ENCODE peak calls at places on chromosomes 6 and 20, in eight cellular contexts. One of them, this sample, is unnamed.
A peak's percentile ranks its signal among the peaks of the same experiment; 100 is the strongest.

GRCh38 chr6:13560651-13561044 is 13.8 kb upstream of the SIRT5 start:
- ATAC-seq in GM23338: peak; percentile 76
- ATAC-seq in K562: peak; percentile 78
- ATAC-seq in Panc1: no peak
- ATAC-seq in upper lobe of left lung: no peak
- ATAC-seq in GM12878: no peak
- ATAC-seq in HCT116: peak; percentile 68
- ATAC-seq in HepG2: no peak
- ATAC-seq in this sample: no peak

GRCh38 chr6:55820696-55821095 is 54.7 kb downstream of the BMP5 start:
- ATAC-seq in GM12878: no peak
- ATAC-seq in GM23338: no peak
- ATAC-seq in K562: no peak
- ATAC-seq in Panc1: no peak
- ATAC-seq in HepG2: no peak
- ATAC-seq in HCT116: no peak
- ATAC-seq in upper lobe of left lung: no peak
- ATAC-seq in this sample: peak; percentile 43

GRCh38 chr6:156890627-156891300 is 113.6 kb downstream of the ARID1B start:
- ATAC-seq in upper lobe of left lung: no peak
- ATAC-seq in HCT116: no peak
- ATAC-seq in Panc1: no peak
- ATAC-seq in GM12878: no peak
- ATAC-seq in GM23338: no peak
- ATAC-seq in HepG2: no peak
- ATAC-seq in K562: no peak
- ATAC-seq in this sample: no peak

GRCh38 chr20:45592574-45593189 is 13.6 kb upstream of the WFDC8 start:
- ATAC-seq in GM23338: peak; percentile 71
- ATAC-seq in HepG2: peak; percentile 96
- ATAC-seq in GM12878: peak; percentile 92
- ATAC-seq in Panc1: peak; percentile 83
- ATAC-seq in K562: peak; percentile 92
- ATAC-seq in upper lobe of left lung: no peak
- ATAC-seq in HCT116: peak; percentile 93
- ATAC-seq in this sample: no peak

GRCh38 chr6:13292774-13293173 is 35.6 kb downstream of the TBC1D7 start:
- ATAC-seq in HepG2: no peak
- ATAC-seq in K562: no peak
- ATAC-seq in GM23338: no peak
- ATAC-seq in Panc1: no peak
- ATAC-seq in upper lobe of left lung: no peak
- ATAC-seq in GM12878: no peak
- ATAC-seq in HCT116: no peak
- ATAC-seq in this sample: no peak

GRCh38 chr20:24672181-24672880 is 202.9 kb downstream of the SYNDIG1 start:
- ATAC-seq in K562: no peak
- ATAC-seq in HepG2: no peak
- ATAC-seq in GM23338: no peak
- ATAC-seq in HCT116: peak; percentile 41
- ATAC-seq in upper lobe of left lung: no peak
- ATAC-seq in GM12878: no peak
- ATAC-seq in Panc1: peak; percentile 52
- ATAC-seq in this sample: no peak

GRCh38 chr6:7073082-7073783 is 34.5 kb upstream of the RREB1 start:
- ATAC-seq in HepG2: no peak
- ATAC-seq in upper lobe of left lung: no peak
- ATAC-seq in Panc1: no peak
- ATAC-seq in HCT116: no peak
- ATAC-seq in GM23338: no peak
- ATAC-seq in K562: peak; percentile 20
- ATAC-seq in GM12878: no peak
- ATAC-seq in this sample: no peak

GRCh38 chr20:22410556-22411130 is 173.7 kb downstream of the FOXA2 start:
- ATAC-seq in K562: no peak
- ATAC-seq in HepG2: no peak
- ATAC-seq in upper lobe of left lung: no peak
- ATAC-seq in GM23338: no peak
- ATAC-seq in GM12878: no peak
- ATAC-seq in HCT116: no peak
- ATAC-seq in Panc1: no peak
- ATAC-seq in this sample: no peak

GRCh38 chr20:21225215-21225947 is 77.8 kb upstream of the XRN2 start:
- ATAC-seq in HCT116: no peak
- ATAC-seq in K562: no peak
- ATAC-seq in upper lobe of left lung: no peak
- ATAC-seq in GM23338: no peak
- ATAC-seq in GM12878: no peak
- ATAC-seq in HepG2: no peak
- ATAC-seq in Panc1: no peak
- ATAC-seq in this sample: no peak
- H3K4me3 ChIP-seq in HCT116: no peak overlapping the region
- H3K4me3 ChIP-seq in K562: no peak overlapping the region
- H3K4me3 ChIP-seq in upper lobe of left lung: no peak overlapping the region
- H3K4me3 ChIP-seq in GM23338: no peak overlapping the region
- H3K4me3 ChIP-seq in GM12878: no peak overlapping the region
- H3K4me3 ChIP-seq in HepG2: no peak overlapping the region
- H3K4me3 ChIP-seq in Panc1: no peak overlapping the region
- H3K4me3 ChIP-seq in this sample: no peak overlapping the region

DNA sequence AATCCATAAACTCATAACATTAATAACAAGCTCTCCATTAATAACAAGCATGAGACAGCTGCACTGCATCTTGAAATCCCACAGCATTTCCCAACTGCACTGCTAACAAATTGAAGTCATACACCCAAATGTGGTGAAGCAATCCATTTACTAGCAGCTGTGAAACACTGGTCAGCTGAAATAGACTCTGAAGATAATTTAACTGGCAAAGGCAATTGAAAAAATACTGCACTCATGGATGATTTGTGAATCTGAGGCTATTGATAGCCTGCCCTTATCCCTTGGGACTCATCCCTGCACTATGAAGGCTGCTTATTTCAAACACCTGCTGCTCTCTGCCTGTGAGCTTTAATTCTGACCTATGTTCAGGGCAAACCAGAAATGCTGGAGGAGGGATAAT is 49.1 kb upstream of the PLCB1 start:
- ATAC-seq in HCT116: no peak
- ATAC-seq in GM23338: no peak
- ATAC-seq in Panc1: no peak
- ATAC-seq in K562: no peak
- ATAC-seq in GM12878: no peak
- ATAC-seq in upper lobe of left lung: no peak
- ATAC-seq in HepG2: no peak
- ATAC-seq in this sample: peak; percentile 92
- TF ChIP-seq POLR2AphosphoS5 in HCT116: no peak
- TF ChIP-seq POLR2AphosphoS5 in GM23338: no peak
- TF ChIP-seq POLR2AphosphoS5 in Panc1: no peak
- TF ChIP-seq POLR2AphosphoS5 in K562: no peak
- TF ChIP-seq POLR2AphosphoS5 in GM12878: no peak
- TF ChIP-seq POLR2AphosphoS5 in upper lobe of left lung: no peak
- TF ChIP-seq POLR2AphosphoS5 in HepG2: no peak
- TF ChIP-seq POLR2AphosphoS5 in this sample: peak; percentile 85

GRCh38 chr6:42545226-42545773 is 18.5 kb upstream of the UBR2 start:
- ATAC-seq in upper lobe of left lung: no peak
- ATAC-seq in K562: no peak
- ATAC-seq in GM12878: no peak
- ATAC-seq in HCT116: no peak
- ATAC-seq in GM23338: no peak
- ATAC-seq in Panc1: no peak
- ATAC-seq in HepG2: no peak
- ATAC-seq in this sample: no peak
- H3K4me3 ChIP-seq in upper lobe of left lung: no peak overlapping the region
- H3K4me3 ChIP-seq in K562: no peak overlapping the region
- H3K4me3 ChIP-seq in GM12878: no peak overlapping the region
- H3K4me3 ChIP-seq in HCT116: no peak overlapping the region
- H3K4me3 ChIP-seq in GM23338: no peak overlapping the region
- H3K4me3 ChIP-seq in Panc1: no peak overlapping the region
- H3K4me3 ChIP-seq in HepG2: no peak overlapping the region
- H3K4me3 ChIP-seq in this sample: no peak overlapping the region

GRCh38 chr20:19936801-19937583 is 80.2 kb upstream of the NAA20 start:
- ATAC-seq in GM12878: peak; percentile 61
- ATAC-seq in upper lobe of left lung: no peak
- ATAC-seq in GM23338: peak; percentile 62
- ATAC-seq in Panc1: peak; percentile 30
- ATAC-seq in K562: no peak
- ATAC-seq in HCT116: no peak
- ATAC-seq in HepG2: peak; percentile 14
- ATAC-seq in this sample: peak; percentile 20
- TF ChIP-seq POLR2AphosphoS5 in GM12878: no peak
- TF ChIP-seq POLR2AphosphoS5 in upper lobe of left lung: peak; percentile 40
- TF ChIP-seq POLR2AphosphoS5 in GM23338: no peak
- TF ChIP-seq POLR2AphosphoS5 in Panc1: no peak
- TF ChIP-seq POLR2AphosphoS5 in K562: no peak
- TF ChIP-seq POLR2AphosphoS5 in HCT116: no peak
- TF ChIP-seq POLR2AphosphoS5 in HepG2: no peak
- TF ChIP-seq POLR2AphosphoS5 in this sample: no peak

DNA sequence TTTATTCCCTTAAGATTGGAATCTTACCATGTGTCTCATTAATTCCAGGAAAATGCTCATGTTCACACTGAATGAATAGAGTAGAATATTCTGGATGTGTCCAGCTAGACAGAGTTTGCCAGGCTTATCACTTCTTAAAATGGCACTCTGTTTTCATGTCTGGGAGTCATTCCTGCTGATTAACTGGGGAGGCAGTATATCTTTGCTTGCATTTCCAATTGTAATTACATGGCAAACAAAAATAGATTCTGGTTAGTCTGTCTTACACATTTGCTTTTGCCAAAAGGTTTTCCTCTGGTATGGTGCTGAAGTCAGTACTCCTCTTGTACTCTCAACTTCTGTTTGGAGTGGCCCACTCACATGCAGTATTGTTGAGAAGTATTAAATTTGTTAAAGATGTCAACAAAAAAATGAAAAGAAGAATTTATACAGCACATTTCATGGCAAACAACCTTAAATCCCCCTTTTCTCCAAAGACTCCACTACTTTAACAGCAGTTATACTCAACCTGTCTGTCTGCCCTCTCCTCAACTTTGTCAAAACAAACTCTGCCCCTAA is 70.2 kb downstream of the TENT5A start:
- ATAC-seq in HCT116: no peak
- ATAC-seq in GM12878: no peak
- ATAC-seq in HepG2: no peak
- ATAC-seq in GM23338: no peak
- ATAC-seq in Panc1: no peak
- ATAC-seq in upper lobe of left lung: no peak
- ATAC-seq in K562: no peak
- ATAC-seq in this sample: no peak
- H3K4me3 ChIP-seq in HCT116: no peak overlapping the region
- H3K4me3 ChIP-seq in GM12878: no peak overlapping the region
- H3K4me3 ChIP-seq in HepG2: no peak overlapping the region
- H3K4me3 ChIP-seq in GM23338: no peak overlapping the region
- H3K4me3 ChIP-seq in Panc1: no peak overlapping the region
- H3K4me3 ChIP-seq in upper lobe of left lung: no peak overlapping the region
- H3K4me3 ChIP-seq in K562: no peak overlapping the region
- H3K4me3 ChIP-seq in this sample: no peak overlapping the region

GRCh38 chr20:23626040-23626620 is 11.6 kb downstream of the CST3 start:
- ATAC-seq in Panc1: no peak
- ATAC-seq in HCT116: no peak
- ATAC-seq in HepG2: no peak
- ATAC-seq in upper lobe of left lung: no peak
- ATAC-seq in GM12878: peak; percentile 68
- ATAC-seq in GM23338: no peak
- ATAC-seq in K562: peak; percentile 85
- ATAC-seq in this sample: no peak
- TF ChIP-seq POLR2AphosphoS5 in Panc1: no peak
- TF ChIP-seq POLR2AphosphoS5 in HCT116: no peak
- TF ChIP-seq POLR2AphosphoS5 in HepG2: no peak
- TF ChIP-seq POLR2AphosphoS5 in upper lobe of left lung: no peak
- TF ChIP-seq POLR2AphosphoS5 in GM12878: no peak
- TF ChIP-seq POLR2AphosphoS5 in GM23338: no peak
- TF ChIP-seq POLR2AphosphoS5 in K562: no peak
- TF ChIP-seq POLR2AphosphoS5 in this sample: no peak

GRCh38 chr6:6002005-6002808 is 4.5 kb downstream of the NRN1 start:
- ATAC-seq in HepG2: no peak
- ATAC-seq in K562: no peak
- ATAC-seq in HCT116: no peak
- ATAC-seq in GM23338: peak; percentile 3
- ATAC-seq in GM12878: no peak
- ATAC-seq in upper lobe of left lung: no peak
- ATAC-seq in Panc1: no peak
- ATAC-seq in this sample: no peak
- H3K4me3 ChIP-seq in HepG2: no peak overlapping the region
- H3K4me3 ChIP-seq in K562: no peak overlapping the region
- H3K4me3 ChIP-seq in HCT116: no peak overlapping the region
- H3K4me3 ChIP-seq in GM23338: peak overlapping the region; percentile 77
- H3K4me3 ChIP-seq in GM12878: no peak overlapping the region
- H3K4me3 ChIP-seq in upper lobe of left lung: no peak overlapping the region
- H3K4me3 ChIP-seq in Panc1: no peak overlapping the region
- H3K4me3 ChIP-seq in this sample: no peak overlapping the region